ENCODE peak calls at places on chromosomes 1 and 21, in seven cellular contexts. One of them, this sample, is unnamed.

GRCh38 chr1:63877816-63878215 is 104.0 kb downstream of the ROR1 start:
- DNase-seq in upper lobe of left lung: no peak
- DNase-seq in A673: no peak
- DNase-seq in cardiac fibroblast: peak
- DNase-seq in endodermal cell: no peak
- DNase-seq in pancreas: no peak
- DNase-seq in thyroid gland: peak
- DNase-seq in this sample: peak

GRCh38 chr1:221724931-221725605 is 16.8 kb downstream of the DUSP10 start:
- DNase-seq in A673: no peak
- DNase-seq in pancreas: no peak
- DNase-seq in upper lobe of left lung: no peak
- DNase-seq in endodermal cell: no peak
- DNase-seq in cardiac fibroblast: peak
- DNase-seq in thyroid gland: no peak
- DNase-seq in this sample: peak

GRCh38 chr1:210214573-210215409 is 17.8 kb upstream of the SERTAD4 start:
- DNase-seq in pancreas: no peak
- DNase-seq in upper lobe of left lung: no peak
- DNase-seq in thyroid gland: no peak
- DNase-seq in cardiac fibroblast: no peak
- DNase-seq in endodermal cell: no peak
- DNase-seq in A673: no peak
- DNase-seq in this sample: no peak

GRCh38 chr1:61318319-61319125 is 236.2 kb downstream of the NFIA start:
- DNase-seq in pancreas: no peak
- DNase-seq in endodermal cell: no peak
- DNase-seq in cardiac fibroblast: peak
- DNase-seq in upper lobe of left lung: no peak
- DNase-seq in thyroid gland: peak
- DNase-seq in A673: peak
- DNase-seq in this sample: peak

GRCh38 chr1:77193951-77194350 is 25.3 kb downstream of the PIGK start:
- DNase-seq in A673: no peak
- DNase-seq in pancreas: no peak
- DNase-seq in endodermal cell: no peak
- DNase-seq in thyroid gland: no peak
- DNase-seq in upper lobe of left lung: no peak
- DNase-seq in cardiac fibroblast: no peak
- DNase-seq in this sample: no peak

GRCh38 chr1:160800142-160800541 is 4.2 kb downstream of the LY9 start:
- DNase-seq in upper lobe of left lung: no peak
- DNase-seq in endodermal cell: no peak
- DNase-seq in thyroid gland: no peak
- DNase-seq in cardiac fibroblast: no peak
- DNase-seq in A673: no peak
- DNase-seq in pancreas: no peak
- DNase-seq in this sample: no peak

GRCh38 chr1:227891955-227892871 is 55.5 kb downstream of the WNT9A start:
- DNase-seq in thyroid gland: peak
- DNase-seq in upper lobe of left lung: peak
- DNase-seq in pancreas: peak
- DNase-seq in endodermal cell: peak
- DNase-seq in cardiac fibroblast: peak
- DNase-seq in A673: no peak
- DNase-seq in this sample: no peak

GRCh38 chr21:32412162-32412997 is at the start of gene EVA1C:
- DNase-seq in thyroid gland: peak
- DNase-seq in cardiac fibroblast: peak
- DNase-seq in pancreas: peak
- DNase-seq in A673: peak
- DNase-seq in upper lobe of left lung: peak
- DNase-seq in endodermal cell: peak
- DNase-seq in this sample: peak

GRCh38 chr1:204065174-204065985 is 7.5 kb upstream of the SOX13 start:
- DNase-seq in pancreas: no peak
- DNase-seq in A673: peak
- DNase-seq in cardiac fibroblast: peak
- DNase-seq in upper lobe of left lung: no peak
- DNase-seq in endodermal cell: peak
- DNase-seq in thyroid gland: no peak
- DNase-seq in this sample: no peak

GRCh38 chr1:30990594-30990993 is 74.9 kb downstream of the PUM1 start:
- DNase-seq in thyroid gland: no peak
- DNase-seq in A673: no peak
- DNase-seq in pancreas: no peak
- DNase-seq in cardiac fibroblast: no peak
- DNase-seq in upper lobe of left lung: no peak
- DNase-seq in endodermal cell: no peak
- DNase-seq in this sample: peak

GRCh38 chr1:43831866-43832654 is 101.5 kb upstream of the ARTN start:
- DNase-seq in upper lobe of left lung: no peak
- DNase-seq in pancreas: no peak
- DNase-seq in cardiac fibroblast: no peak
- DNase-seq in thyroid gland: no peak
- DNase-seq in A673: no peak
- DNase-seq in endodermal cell: no peak
- DNase-seq in this sample: no peak

GRCh38 chr1:12549460-12550349 is 68.3 kb downstream of the DHRS3 start:
- DNase-seq in upper lobe of left lung: peak
- DNase-seq in cardiac fibroblast: peak
- DNase-seq in pancreas: peak
- DNase-seq in A673: peak
- DNase-seq in thyroid gland: peak
- DNase-seq in endodermal cell: no peak
- DNase-seq in this sample: peak

GRCh38 chr1:177589166-177589565 is 380.7 kb downstream of the SEC16B start:
- DNase-seq in endodermal cell: no peak
- DNase-seq in A673: no peak
- DNase-seq in cardiac fibroblast: no peak
- DNase-seq in thyroid gland: no peak
- DNase-seq in pancreas: no peak
- DNase-seq in upper lobe of left lung: no peak
- DNase-seq in this sample: no peak

GRCh38 chr1:179930867-179931266 is 23.7 kb upstream of the CEP350 start:
- DNase-seq in thyroid gland: no peak
- DNase-seq in A673: no peak
- DNase-seq in endodermal cell: no peak
- DNase-seq in upper lobe of left lung: no peak
- DNase-seq in cardiac fibroblast: no peak
- DNase-seq in pancreas: no peak
- DNase-seq in this sample: no peak

GRCh38 chr21:27694667-27695066 is 727.8 kb upstream of the ADAMTS5 start:
- DNase-seq in pancreas: no peak
- DNase-seq in thyroid gland: no peak
- DNase-seq in cardiac fibroblast: no peak
- DNase-seq in endodermal cell: no peak
- DNase-seq in A673: no peak
- DNase-seq in upper lobe of left lung: no peak
- DNase-seq in this sample: no peak

GRCh38 chr1:86872086-86872485 is 41.8 kb downstream of the SELENOF start:
- DNase-seq in upper lobe of left lung: no peak
- DNase-seq in thyroid gland: no peak
- DNase-seq in A673: no peak
- DNase-seq in endodermal cell: no peak
- DNase-seq in cardiac fibroblast: peak
- DNase-seq in pancreas: no peak
- DNase-seq in this sample: peak

GRCh38 chr1:39110882-39111281 is 84.7 kb downstream of the NDUFS5 start:
- DNase-seq in thyroid gland: no peak
- DNase-seq in pancreas: no peak
- DNase-seq in A673: no peak
- DNase-seq in upper lobe of left lung: no peak
- DNase-seq in endodermal cell: no peak
- DNase-seq in cardiac fibroblast: peak
- DNase-seq in this sample: no peak

GRCh38 chr1:47923513-47923912 is 73.7 kb downstream of the TRABD2B start:
- DNase-seq in endodermal cell: no peak
- DNase-seq in A673: no peak
- DNase-seq in pancreas: no peak
- DNase-seq in cardiac fibroblast: no peak
- DNase-seq in upper lobe of left lung: no peak
- DNase-seq in thyroid gland: no peak
- DNase-seq in this sample: no peak

GRCh38 chr1:116320846-116321245 is 52.2 kb upstream of the ATP1A1 start:
- DNase-seq in pancreas: no peak
- DNase-seq in endodermal cell: no peak
- DNase-seq in cardiac fibroblast: no peak
- DNase-seq in upper lobe of left lung: no peak
- DNase-seq in thyroid gland: no peak
- DNase-seq in A673: no peak
- DNase-seq in this sample: no peak

GRCh38 chr1:8789314-8790214 is 27.9 kb downstream of the RERE start:
- DNase-seq in upper lobe of left lung: no peak
- DNase-seq in A673: no peak
- DNase-seq in endodermal cell: no peak
- DNase-seq in cardiac fibroblast: no peak
- DNase-seq in pancreas: no peak
- DNase-seq in thyroid gland: peak
- DNase-seq in this sample: no peak

GRCh38 chr21:31530364-31530763 is 129.1 kb upstream of the SOD1 start:
- DNase-seq in cardiac fibroblast: no peak
- DNase-seq in A673: no peak
- DNase-seq in upper lobe of left lung: no peak
- DNase-seq in pancreas: no peak
- DNase-seq in endodermal cell: no peak
- DNase-seq in thyroid gland: no peak
- DNase-seq in this sample: no peak

GRCh38 chr1:62090016-62090415 is 104.6 kb upstream of the L1TD1 start:
- DNase-seq in cardiac fibroblast: no peak
- DNase-seq in pancreas: no peak
- DNase-seq in A673: no peak
- DNase-seq in upper lobe of left lung: no peak
- DNase-seq in thyroid gland: no peak
- DNase-seq in endodermal cell: peak
- DNase-seq in this sample: no peak

GRCh38 chr1:224800486-224801119 is 128.9 kb upstream of the DNAH14 start:
- DNase-seq in pancreas: no peak
- DNase-seq in endodermal cell: no peak
- DNase-seq in cardiac fibroblast: no peak
- DNase-seq in A673: no peak
- DNase-seq in thyroid gland: no peak
- DNase-seq in upper lobe of left lung: no peak
- DNase-seq in this sample: peak

GRCh38 chr1:2512862-2513421 is 13.5 kb downstream of the PANK4 start:
- DNase-seq in thyroid gland: no peak
- DNase-seq in A673: no peak
- DNase-seq in pancreas: no peak
- DNase-seq in cardiac fibroblast: no peak
- DNase-seq in endodermal cell: no peak
- DNase-seq in upper lobe of left lung: peak
- DNase-seq in this sample: no peak

GRCh38 chr1:151002006-151002405 is 4.7 kb downstream of the MINDY1 start:
- DNase-seq in A673: no peak
- DNase-seq in cardiac fibroblast: no peak
- DNase-seq in thyroid gland: no peak
- DNase-seq in endodermal cell: no peak
- DNase-seq in pancreas: no peak
- DNase-seq in upper lobe of left lung: no peak
- DNase-seq in this sample: no peak

DNA sequence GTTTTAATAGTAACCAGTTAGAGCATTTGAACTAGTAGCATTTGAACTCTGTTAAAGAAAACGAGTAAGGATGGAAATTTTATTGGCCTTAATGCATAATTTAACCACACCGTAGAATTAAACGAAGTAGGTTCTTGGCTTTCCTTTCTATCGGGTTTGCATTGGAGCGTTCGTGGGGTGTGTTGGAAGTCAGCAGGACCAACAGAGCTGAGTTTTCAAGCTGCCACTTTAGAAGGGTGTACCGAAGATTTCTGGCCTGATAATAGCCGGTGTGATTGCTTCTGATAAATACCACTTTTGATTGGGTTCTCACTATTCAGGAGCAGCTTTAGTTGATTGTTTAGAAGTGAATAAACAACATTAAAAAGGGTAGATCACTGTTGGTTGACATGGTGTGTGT is 1.1 kb downstream of the GPSM2 start:
- DNase-seq in pancreas: no peak
- DNase-seq in A673: peak
- DNase-seq in thyroid gland: no peak
- DNase-seq in upper lobe of left lung: no peak
- DNase-seq in cardiac fibroblast: peak
- DNase-seq in endodermal cell: no peak
- DNase-seq in this sample: peak
- H3K4me3 ChIP-seq in pancreas: no peak
- H3K4me3 ChIP-seq in A673: peak
- H3K4me3 ChIP-seq in thyroid gland: no peak
- H3K4me3 ChIP-seq in upper lobe of left lung: peak
- H3K4me3 ChIP-seq in cardiac fibroblast: peak
- H3K4me3 ChIP-seq in endodermal cell: peak
- H3K4me3 ChIP-seq in this sample: peak

DNA sequence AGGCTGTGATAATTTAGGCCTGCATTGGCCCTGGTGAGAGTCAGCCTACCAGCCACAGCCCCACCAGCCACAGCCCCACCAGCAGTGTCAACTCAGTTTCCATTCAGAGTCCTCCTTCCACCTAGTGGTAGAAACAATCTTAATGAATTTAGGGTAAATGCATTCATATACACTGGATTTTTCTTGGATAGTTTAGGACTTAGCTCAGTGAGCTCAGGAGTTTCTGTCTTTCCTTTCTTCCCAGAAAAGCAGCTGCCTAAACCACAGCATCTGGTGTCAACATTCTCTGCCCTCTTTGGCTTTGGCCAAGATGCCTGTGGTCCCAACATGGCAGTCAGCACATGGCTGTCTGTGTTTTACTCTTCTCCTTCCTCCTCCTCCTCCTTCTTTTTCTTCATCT is 94.0 kb downstream of the CLIC6 start:
- DNase-seq in thyroid gland: no peak
- DNase-seq in endodermal cell: no peak
- DNase-seq in pancreas: no peak
- DNase-seq in cardiac fibroblast: peak
- DNase-seq in A673: no peak
- DNase-seq in upper lobe of left lung: no peak
- DNase-seq in this sample: peak
- TF ChIP-seq CTCF in thyroid gland: no peak
- TF ChIP-seq CTCF in endodermal cell: peak
- TF ChIP-seq CTCF in pancreas: no peak
- TF ChIP-seq CTCF in cardiac fibroblast: no peak
- TF ChIP-seq CTCF in A673: no peak
- TF ChIP-seq CTCF in upper lobe of left lung: no peak
- TF ChIP-seq CTCF in this sample: peak

GRCh38 chr1:11515403-11516300 is 36.7 kb downstream of the DISP3 start:
- DNase-seq in upper lobe of left lung: no peak
- DNase-seq in cardiac fibroblast: no peak
- DNase-seq in thyroid gland: no peak
- DNase-seq in A673: no peak
- DNase-seq in endodermal cell: no peak
- DNase-seq in pancreas: no peak
- DNase-seq in this sample: no peak
- H3K4me3 ChIP-seq in upper lobe of left lung: no peak
- H3K4me3 ChIP-seq in cardiac fibroblast: no peak
- H3K4me3 ChIP-seq in thyroid gland: no peak
- H3K4me3 ChIP-seq in A673: no peak
- H3K4me3 ChIP-seq in endodermal cell: no peak
- H3K4me3 ChIP-seq in pancreas: no peak
- H3K4me3 ChIP-seq in this sample: no peak

DNA sequence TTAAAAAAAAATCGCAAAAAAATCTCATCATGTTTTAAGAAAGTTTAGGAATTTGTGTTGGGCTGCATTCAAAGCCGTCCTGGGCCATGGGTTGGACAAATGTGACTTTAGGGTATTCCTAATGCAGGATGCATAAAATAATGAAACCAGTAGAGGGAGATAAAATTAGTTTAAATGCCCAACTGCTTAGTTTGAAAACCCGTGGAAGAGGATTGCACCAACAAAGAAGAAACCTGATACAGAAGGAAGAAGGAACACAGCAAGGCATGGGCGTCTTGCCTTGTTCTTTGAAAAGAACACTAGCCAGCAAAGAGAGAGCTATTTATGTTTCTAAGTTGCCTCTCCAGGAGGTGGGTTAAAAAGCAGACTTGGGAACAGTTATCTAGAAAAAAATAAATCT is 37.9 kb downstream of the WDR3 start:
- DNase-seq in thyroid gland: no peak
- DNase-seq in upper lobe of left lung: no peak
- DNase-seq in cardiac fibroblast: peak
- DNase-seq in A673: peak
- DNase-seq in pancreas: no peak
- DNase-seq in endodermal cell: no peak
- DNase-seq in this sample: peak
- TF ChIP-seq CTCF in thyroid gland: no peak
- TF ChIP-seq CTCF in upper lobe of left lung: no peak
- TF ChIP-seq CTCF in cardiac fibroblast: no peak
- TF ChIP-seq CTCF in A673: peak
- TF ChIP-seq CTCF in pancreas: no peak
- TF ChIP-seq CTCF in endodermal cell: peak
- TF ChIP-seq CTCF in this sample: peak

This sample was measured in foreskin fibroblast.